ENCODE peak calls at places on chromosome 7, in four cellular contexts. U is substantia nigra, Q is activated gamma-delta T cell, S is adrenal gland. A is an unnamed sample.

GRCh38 chr7:69109131-69109740 is 489.0 kb upstream of the AUTS2 start:
- DNase-seq in U (no peak), Q (no peak), S (no peak), A (no peak)

GRCh38 chr7:106009511-106010226 is 46.6 kb downstream of the CDHR3 start:
- DNase-seq in U (peak; percentile 65), Q (peak; percentile 59), S (peak; percentile 92), A (peak; percentile 67)

GRCh38 chr7:76364198-76364584 is 5.4 kb upstream of the YWHAG start:
- DNase-seq in U (no peak), Q (no peak), S (peak; percentile 42), A (no peak)

GRCh38 chr7:86667732-86668131 is 24.0 kb downstream of the GRM3 start:
- DNase-seq in U (no peak), Q (no peak), S (no peak), A (peak; percentile 43)

GRCh38 chr7:46321556-46322205 is 400.6 kb upstream of the IGFBP3 start:
- DNase-seq in U (no peak), Q (no peak), S (no peak), A (no peak)

GRCh38 chr7:51186531-51186930 is 130.1 kb downstream of the COBL start:
- DNase-seq in U (no peak), Q (no peak), S (no peak), A (no peak)

GRCh38 chr7:70707823-70708243 is 424.1 kb upstream of the GALNT17 start:
- DNase-seq in U (no peak), Q (no peak), S (no peak), A (no peak)

GRCh38 chr7:10889266-10889898 is 84.3 kb upstream of the PHF14 start:
- DNase-seq in U (peak; percentile 1), Q (no peak), S (peak; percentile 31), A (peak; percentile 51)

GRCh38 chr7:115038158-115038557 is 116.3 kb downstream of the MDFIC start:
- DNase-seq in U (no peak), Q (no peak), S (no peak), A (peak; percentile 84)

GRCh38 chr7:5671053-5671452 is 110.4 kb downstream of the RNF216 start:
- DNase-seq in U (no peak), Q (no peak), S (no peak), A (no peak)

GRCh38 chr7:132489776-132490237 is 86.5 kb downstream of the PLXNA4 start:
- DNase-seq in U (no peak), Q (no peak), S (no peak), A (no peak)

GRCh38 chr7:82360591-82361386 is 82.8 kb downstream of the CACNA2D1 start:
- DNase-seq in U (no peak), Q (no peak), S (no peak), A (no peak)

GRCh38 chr7:104945599-104945956 is 68.4 kb upstream of the KMT2E start:
- DNase-seq in U (no peak), Q (no peak), S (no peak), A (no peak)

GRCh38 chr7:8133955-8134733 is 127.8 kb downstream of the ICA1 start:
- DNase-seq in U (no peak), Q (no peak), S (no peak), A (no peak)

GRCh38 chr7:2517678-2518077 is 1.9 kb upstream of the LFNG start:
- DNase-seq in U (no peak), Q (no peak), S (no peak), A (no peak)

GRCh38 chr7:101163281-101164070 is 1.9 kb downstream of the VGF start:
- DNase-seq in U (no peak), Q (no peak), S (no peak), A (peak; percentile 45)

GRCh38 chr7:80923211-80923612 is 4.4 kb upstream of the SEMA3C start:
- DNase-seq in U (no peak), Q (no peak), S (no peak), A (peak; percentile 90)

GRCh38 chr7:99497771-99498545 is 2.1 kb downstream of the ZNF394 start:
- DNase-seq in U (no peak), Q (no peak), S (no peak), A (no peak)

GRCh38 chr7:94375167-94375566 is 19.5 kb upstream of the COL1A2 start:
- DNase-seq in U (no peak), Q (no peak), S (no peak), A (no peak)

GRCh38 chr7:44531421-44532380 is 9.4 kb downstream of the NPC1L1 start:
- DNase-seq in U (no peak), Q (no peak), S (no peak), A (no peak)

GRCh38 chr7:67918158-67918557 is 921.5 kb downstream of the TYW1 start:
- DNase-seq in U (no peak), Q (no peak), S (no peak), A (no peak)

GRCh38 chr7:138049505-138050116 is 26.6 kb upstream of the AKR1D1 start:
- DNase-seq in U (no peak), Q (no peak), S (no peak), A (no peak)

GRCh38 chr7:158150234-158150633 is 437.4 kb downstream of the PTPRN2 start:
- DNase-seq in U (no peak), Q (no peak), S (no peak), A (no peak)

GRCh38 chr7:98771519-98772241 is 98.1 kb downstream of the TMEM130 start:
- DNase-seq in U (no peak), Q (no peak), S (peak; percentile 34), A (no peak)